ENCODE peak calls at places on chromosomes 11 and 22, in five cellular contexts. F, U, E, I and K are unnamed samples.

GRCh38 chr22:49271831-49272230 is 555.8 kb downstream of the BRD1 start:
- DNase-seq in F (peak; percentile 53), U (no peak), E (no peak), I (no peak), K (no peak)

GRCh38 chr11:10969387-10969786 is 111.5 kb upstream of the ZBED5 start:
- DNase-seq in F (no peak), U (no peak), E (no peak), I (no peak), K (no peak)

GRCh38 chr11:124115782-124116616 is 749 bp downstream of the VWA5A start:
- DNase-seq in F (no peak), U (no peak), E (no peak), I (no peak), K (peak; percentile 5)

GRCh38 chr22:25081409-25081824 is 118.2 kb upstream of the CRYBB3 start:
- DNase-seq in F (no peak), U (no peak), E (no peak), I (no peak), K (no peak)

GRCh38 chr11:37747121-37747520 is 1149.1 kb upstream of the RAG2 start:
- DNase-seq in F (no peak), U (no peak), E (no peak), I (no peak), K (no peak)

GRCh38 chr11:102268985-102269470 is 48.3 kb upstream of the BIRC3 start:
- DNase-seq in F (no peak), U (no peak), E (no peak), I (no peak), K (no peak)

GRCh38 chr22:44570476-44571445 is 72.7 kb upstream of the RTL6 start:
- DNase-seq in F (peak; percentile 41), U (no peak), E (no peak), I (no peak), K (no peak)

GRCh38 chr11:118304809-118305248 is 299 bp downstream of the CD3E start:
- DNase-seq in F (no peak), U (no peak), E (no peak), I (no peak), K (no peak)

GRCh38 chr11:5712507-5712906 is 22.9 kb downstream of the TRIM22 start:
- DNase-seq in F (no peak), U (no peak), E (no peak), I (no peak), K (no peak)

GRCh38 chr11:118151421-118151820 is 1.2 kb downstream of the SCN4B start:
- DNase-seq in F (no peak), U (no peak), E (no peak), I (no peak), K (no peak)

GRCh38 chr11:31417357-31417756 is 47.7 kb downstream of the DNAJC24 start:
- DNase-seq in F (no peak), U (no peak), E (no peak), I (no peak), K (no peak)

GRCh38 chr11:70769521-70769920 is 371.2 kb downstream of the CTTN start:
- DNase-seq in F (peak; percentile 9), U (no peak), E (no peak), I (no peak), K (no peak)

GRCh38 chr11:105132716-105133511 is 6.7 kb downstream of the CARD18 start:
- DNase-seq in F (no peak), U (no peak), E (no peak), I (peak; percentile 32), K (no peak)

GRCh38 chr11:27485930-27486773 is 13.6 kb upstream of the LGR4 start:
- DNase-seq in F (no peak), U (no peak), E (peak; percentile 45), I (no peak), K (no peak)

GRCh38 chr11:130002352-130002845 is at the start of gene PRDM10:
- DNase-seq in F (peak; percentile 96), U (peak; percentile 70), E (peak; percentile 95), I (peak; percentile 79), K (peak; percentile 85)

GRCh38 chr11:8297781-8298440 is 34.2 kb upstream of the LMO1 start:
- DNase-seq in F (peak; percentile 35), U (no peak), E (no peak), I (no peak), K (no peak)

GRCh38 chr11:29271616-29272015 is 745.2 kb downstream of the KCNA4 start:
- DNase-seq in F (no peak), U (no peak), E (no peak), I (no peak), K (no peak)

GRCh38 chr11:369336-370018 is at the start of gene B4GALNT4:
- DNase-seq in F (no peak), U (no peak), E (no peak), I (no peak), K (peak; percentile 55)

GRCh38 chr22:24402460-24403192 is 24.8 kb upstream of the ADORA2A start:
- DNase-seq in F (peak; percentile 90), U (peak; percentile 83), E (peak; percentile 90), I (peak; percentile 60), K (no peak)

GRCh38 chr11:47099213-47099917 is 77.3 kb downstream of the ARFGAP2 start:
- DNase-seq in F (no peak), U (no peak), E (no peak), I (no peak), K (no peak)

GRCh38 chr11:12841946-12842630 is 167.0 kb upstream of the RASSF10 start:
- DNase-seq in F (no peak), U (no peak), E (no peak), I (no peak), K (peak; percentile 6)

GRCh38 chr22:20987375-20987774 is 5.3 kb downstream of the LZTR1 start:
- DNase-seq in F (no peak), U (no peak), E (no peak), I (no peak), K (no peak)

GRCh38 chr22:24231706-24232105 is 13.2 kb downstream of the GGT5 start:
- DNase-seq in F (no peak), U (no peak), E (no peak), I (no peak), K (no peak)

GRCh38 chr22:29040385-29041275 is 21.0 kb downstream of the C22orf31 start:
- DNase-seq in F (no peak), U (no peak), E (peak; percentile 73), I (peak; percentile 88), K (peak; percentile 75)

GRCh38 chr11:18772211-18772610 is 19.4 kb downstream of the PTPN5 start:
- DNase-seq in F (no peak), U (no peak), E (no peak), I (no peak), K (no peak)

GRCh38 chr11:72136677-72137255 is 1.2 kb downstream of the FOLR3 start:
- DNase-seq in F (no peak), U (no peak), E (no peak), I (no peak), K (no peak)

GRCh38 chr11:110000858-110001257 is 92.3 kb upstream of the ZC3H12C start:
- DNase-seq in F (no peak), U (no peak), E (no peak), I (no peak), K (no peak)

GRCh38 chr22:23696326-23696851 is 5.6 kb downstream of the RGL4 start:
- DNase-seq in F (no peak), U (no peak), E (no peak), I (no peak), K (no peak)

GRCh38 chr11:61923166-61924015 is 6.0 kb upstream of the RAB3IL1 start:
- DNase-seq in F (peak; percentile 87), U (no peak), E (peak; percentile 84), I (peak; percentile 34), K (no peak)

GRCh38 chr11:61919113-61919840 is 1.9 kb upstream of the RAB3IL1 start:
- DNase-seq in F (no peak), U (no peak), E (no peak), I (no peak), K (no peak)

GRCh38 chr11:61919841-61920631 is 2.7 kb upstream of the RAB3IL1 start:
- DNase-seq in F (no peak), U (no peak), E (peak; percentile 2), I (no peak), K (no peak)

GRCh38 chr11:61922539-61922938 is 5.2 kb upstream of the RAB3IL1 start:
- DNase-seq in F (peak; percentile 91), U (no peak), E (peak; percentile 89), I (peak; percentile 27), K (no peak)

GRCh38 chr11:61921446-61921845 is 4.1 kb upstream of the RAB3IL1 start:
- DNase-seq in F (no peak), U (no peak), E (peak; percentile 5), I (no peak), K (no peak)
- H3K27ac ChIP-seq in F (no peak overlapping the region), U (no peak overlapping the region), E (peak overlapping the region; percentile 86), I (no peak overlapping the region), K (no peak overlapping the region)

GRCh38 chr11:114123692-114124330 is 64.3 kb downstream of the ZBTB16 start:
- DNase-seq in F (peak; percentile 27), U (no peak), E (no peak), I (no peak), K (no peak)

GRCh38 chr11:114125531-114125930 is 66.0 kb downstream of the ZBTB16 start:
- DNase-seq in F (peak; percentile 55), U (no peak), E (no peak), I (no peak), K (no peak)

GRCh38 chr11:114124601-114125144 is 65.2 kb downstream of the ZBTB16 start:
- DNase-seq in F (no peak), U (no peak), E (no peak), I (no peak), K (no peak)

GRCh38 chr11:114128399-114128798 is 68.9 kb downstream of the ZBTB16 start:
- DNase-seq in F (no peak), U (no peak), E (no peak), I (no peak), K (no peak)

DNA sequence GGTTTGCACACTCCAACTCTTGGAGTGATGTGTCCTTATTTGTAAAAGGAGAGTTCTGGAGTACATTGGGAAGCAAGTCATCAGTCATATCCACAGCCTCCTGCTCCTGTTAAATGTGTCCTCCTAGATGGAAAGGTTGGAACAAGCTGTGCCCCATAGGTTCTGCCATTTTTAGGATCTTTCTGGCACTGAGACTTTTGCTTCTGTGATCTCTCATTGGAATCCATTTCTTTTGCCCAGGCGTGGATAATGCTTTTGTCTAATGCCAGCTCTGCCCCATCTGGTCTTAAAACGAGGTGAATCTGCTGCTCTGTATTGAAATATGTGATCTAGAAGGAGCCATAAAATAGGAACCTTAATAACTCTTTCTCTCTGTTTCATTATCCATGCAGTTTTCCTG is 66.4 kb downstream of the ZBTB16 start:
- DNase-seq in F (peak; percentile 29), U (no peak), E (no peak), I (no peak), K (no peak)
- H3K27ac ChIP-seq in F (no peak overlapping the region), U (no peak overlapping the region), E (no peak overlapping the region), I (no peak overlapping the region), K (no peak overlapping the region)

GRCh38 chr11:62689421-62690183 is at the start of gene LRRN4CL:
- DNase-seq in F (peak; percentile 86), U (no peak), E (peak; percentile 82), I (peak; percentile 85), K (no peak)
- H3K27ac ChIP-seq in F (no peak within 1 kb of the TSS), U (no peak within 1 kb of the TSS), E (peak within 1 kb of the TSS; percentile 58), I (peak within 1 kb of the TSS; percentile 92), K (no peak within 1 kb of the TSS)

GRCh38 chr11:57085604-57086003 is 96.1 kb upstream of the LRRC55 start:
- DNase-seq in F (no peak), U (no peak), E (no peak), I (no peak), K (no peak)

GRCh38 chr11:57083641-57084385 is 95.1 kb downstream of the OR5AK2 start:
- DNase-seq in F (no peak), U (no peak), E (no peak), I (no peak), K (no peak)

GRCh38 chr11:57082125-57082524 is 93.4 kb downstream of the OR5AK2 start:
- DNase-seq in F (no peak), U (no peak), E (no peak), I (no peak), K (no peak)

GRCh38 chr11:57081356-57081755 is 92.6 kb downstream of the OR5AK2 start:
- DNase-seq in F (no peak), U (no peak), E (no peak), I (no peak), K (no peak)
- H3K27ac ChIP-seq in F (no peak overlapping the region), U (no peak overlapping the region), E (no peak overlapping the region), I (no peak overlapping the region), K (no peak overlapping the region)